ENCODE peak calls at places on chromosomes 1 and 21, in eight cellular contexts. F is activated T-helper 9 cell treated with anti-CD3 and anti-CD28 coated beads, Interleukin-2, amount 50 U/mL, for 16 hours; I is prostate gland; S is brain microvascular endothelial cell; V is NCI-H510A; D is amygdala; T is amniotic epithelial cell; G is GM12864. E is an unnamed sample.

GRCh38 chr21:39048064-39048463 is 135.2 kb downstream of the PSMG1 start:
- DNase-seq in F (no peak), I (no peak), S (peak; percentile 48), V (no peak), D (no peak), T (peak; percentile 82), G (no peak), E (no peak)

GRCh38 chr1:84090447-84091244 is 53.4 kb upstream of the PRKACB start:
- DNase-seq in F (no peak), I (no peak), S (no peak), V (peak; percentile 77), D (no peak), T (no peak), G (no peak), E (no peak)

GRCh38 chr1:64405833-64406232 is 64.1 kb upstream of the CACHD1 start:
- DNase-seq in F (no peak), I (no peak), S (no peak), V (no peak), D (no peak), T (no peak), G (no peak), E (no peak)

GRCh38 chr1:108009603-108010195 is 44.7 kb upstream of the VAV3 start:
- DNase-seq in F (no peak), I (no peak), S (peak; percentile 18), V (no peak), D (no peak), T (peak; percentile 22), G (no peak), E (no peak)

GRCh38 chr1:167563579-167564246 is 10.2 kb upstream of the CREG1 start:
- DNase-seq in F (no peak), I (no peak), S (no peak), V (peak; percentile 32), D (no peak), T (peak; percentile 10), G (no peak), E (no peak)

GRCh38 chr1:25861316-25862286 is 2.3 kb upstream of the AUNIP start:
- DNase-seq in F (no peak), I (no peak), S (no peak), V (no peak), D (no peak), T (no peak), G (no peak), E (no peak)

GRCh38 chr21:45747802-45748445 is 104.4 kb downstream of the PCBP3 start:
- DNase-seq in F (no peak), I (peak; percentile 22), S (no peak), V (peak; percentile 28), D (no peak), T (peak; percentile 54), G (no peak), E (no peak)

GRCh38 chr1:63068626-63069025 is 253.7 kb upstream of the FOXD3 start:
- DNase-seq in F (no peak), I (no peak), S (no peak), V (no peak), D (no peak), T (no peak), G (no peak), E (no peak)

GRCh38 chr1:34684246-34684645 is 70.6 kb upstream of the GJB5 start:
- DNase-seq in F (no peak), I (no peak), S (no peak), V (peak; percentile 67), D (no peak), T (no peak), G (no peak), E (no peak)

E was measured in stimulated activated CD8-positive, alpha-beta memory T cell treated with anti-CD3 and anti-CD28 coated beads, Interleukin-7, amount 100 ng/mL, for 48 hours.